ENCODE peak calls at places on chromosomes 5 and 9, in ten cellular contexts. B, I, D, Q, A, Y, W, L, E and T are unnamed samples.

GRCh38 chr5:125607018-125607417 is 816.2 kb upstream of the GRAMD2B start:
- DNase-seq in B (no peak), I (no peak), D (no peak), Q (no peak), A (no peak), Y (no peak), W (no peak), L (no peak), E (no peak), T (no peak)

GRCh38 chr9:118446962-118447490 is 742.8 kb downstream of the TLR4 start:
- DNase-seq in B (no peak), I (no peak), D (no peak), Q (no peak), A (no peak), Y (no peak), W (no peak), L (no peak), E (no peak), T (no peak)

GRCh38 chr5:80238778-80239679 is 16.8 kb downstream of the SERINC5 start:
- DNase-seq in B (no peak), I (peak; percentile 71), D (no peak), Q (no peak), A (no peak), Y (no peak), W (no peak), L (no peak), E (peak; percentile 85), T (no peak)

GRCh38 chr5:22577006-22577405 is 276.1 kb downstream of the CDH12 start:
- DNase-seq in B (no peak), I (no peak), D (no peak), Q (no peak), A (no peak), Y (no peak), W (no peak), L (no peak), E (no peak), T (no peak)

GRCh38 chr5:158516521-158516920 is 583.2 kb downstream of the EBF1 start:
- DNase-seq in B (no peak), I (no peak), D (no peak), Q (no peak), A (no peak), Y (no peak), W (no peak), L (no peak), E (no peak), T (no peak)

GRCh38 chr9:70694758-70695157 is 280.3 kb upstream of the KLF9 start:
- DNase-seq in B (no peak), I (no peak), D (no peak), Q (no peak), A (no peak), Y (no peak), W (no peak), L (no peak), E (no peak), T (no peak)

GRCh38 chr5:26757941-26758340 is 280.4 kb downstream of the CDH9 start:
- DNase-seq in B (no peak), I (no peak), D (no peak), Q (no peak), A (no peak), Y (no peak), W (no peak), L (no peak), E (no peak), T (no peak)

GRCh38 chr5:56717253-56717987 is 97.9 kb upstream of the MAP3K1 start:
- DNase-seq in B (no peak), I (no peak), D (peak; percentile 20), Q (no peak), A (no peak), Y (no peak), W (no peak), L (no peak), E (no peak), T (no peak)

GRCh38 chr9:111482656-111483418 is 1.3 kb downstream of the ECPAS start:
- DNase-seq in B (peak; percentile 95), I (peak; percentile 81), D (peak; percentile 74), Q (peak; percentile 87), A (peak; percentile 31), Y (no peak), W (peak; percentile 62), L (peak; percentile 65), E (peak; percentile 71), T (peak; percentile 63)

GRCh38 chr9:111483419-111483861 is 743 bp downstream of the ECPAS start:
- DNase-seq in B (no peak), I (peak; percentile 60), D (no peak), Q (no peak), A (peak; percentile 31), Y (no peak), W (peak; percentile 53), L (no peak), E (no peak), T (peak; percentile 55)

GRCh38 chr9:111484564-111484878 is 338 bp upstream of the ECPAS start:
- DNase-seq in B (no peak), I (no peak), D (no peak), Q (no peak), A (no peak), Y (no peak), W (no peak), L (no peak), E (no peak), T (no peak)

GRCh38 chr9:111481885-111482636 is 2.1 kb downstream of the ECPAS start:
- DNase-seq in B (no peak), I (no peak), D (peak; percentile 49), Q (no peak), A (no peak), Y (no peak), W (no peak), L (no peak), E (no peak), T (no peak)

DNA sequence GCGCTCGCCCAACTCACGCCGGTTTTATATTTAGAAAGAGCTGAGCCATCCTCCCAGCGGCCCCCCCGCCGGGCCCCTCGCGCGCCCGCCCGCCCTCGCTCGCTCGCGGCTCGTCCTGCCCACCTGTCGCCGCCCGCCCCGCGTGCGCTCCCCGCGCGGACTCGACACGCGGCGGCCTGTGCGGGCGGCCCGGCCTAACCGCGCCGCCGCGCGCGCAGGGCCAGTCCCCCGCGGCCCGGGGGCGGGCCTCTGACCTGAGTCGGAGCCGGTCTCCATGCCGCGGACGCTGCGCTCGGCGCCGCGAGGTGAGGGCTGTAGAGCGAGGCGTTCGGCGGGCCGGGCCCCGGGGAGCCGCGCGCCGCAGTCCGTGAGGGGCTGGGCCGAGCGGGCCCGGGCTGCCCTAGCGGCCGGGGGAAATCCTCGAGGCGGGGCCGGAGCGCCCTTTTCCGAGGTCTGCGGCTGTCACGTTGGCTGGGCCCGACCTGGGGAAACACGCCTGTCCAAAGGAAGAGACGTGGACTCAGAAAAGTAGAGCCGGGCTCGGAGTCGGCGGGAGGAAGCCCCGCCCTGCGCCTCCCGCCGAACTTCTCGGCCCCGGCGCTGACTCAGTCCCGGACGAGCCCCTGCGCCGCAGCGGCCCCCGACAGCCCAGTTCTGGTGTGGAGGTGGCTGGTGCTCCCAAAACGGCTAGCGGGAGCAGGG is at the start of gene ECPAS:
- DNase-seq in B (peak; percentile 95), I (peak; percentile 80), D (peak; percentile 75), Q (peak; percentile 84), A (peak; percentile 17), Y (peak; percentile 63), W (peak; percentile 80), L (peak; percentile 89), E (peak; percentile 75), T (peak; percentile 78)
- TF ChIP-seq POLR2A in B (peak; percentile 72), I (no peak), D (peak; percentile 52), Q (peak; percentile 31), A (no peak), Y (peak; percentile 24), W (peak; percentile 71), L (peak; percentile 58), E (peak; percentile 51), T (peak; percentile 52)

GRCh38 chr5:128038641-128039040 is 44.9 kb upstream of the SLC12A2 start:
- DNase-seq in B (no peak), I (no peak), D (no peak), Q (no peak), A (no peak), Y (peak; percentile 77), W (no peak), L (peak; percentile 3), E (no peak), T (no peak)
- TF ChIP-seq POLR2A in B (no peak), I (no peak), D (no peak), Q (no peak), A (no peak), Y (no peak), W (no peak), L (no peak), E (no peak), T (no peak)

GRCh38 chr9:33223696-33224095 is 16.3 kb upstream of the SPINK4 start:
- DNase-seq in B (no peak), I (no peak), D (no peak), Q (no peak), A (no peak), Y (no peak), W (no peak), L (no peak), E (no peak), T (no peak)

GRCh38 chr9:33227013-33227398 is 13.0 kb upstream of the SPINK4 start:
- DNase-seq in B (no peak), I (peak; percentile 32), D (no peak), Q (peak; percentile 60), A (no peak), Y (no peak), W (no peak), L (no peak), E (no peak), T (no peak)

GRCh38 chr9:33227741-33228140 is 12.2 kb upstream of the SPINK4 start:
- DNase-seq in B (no peak), I (no peak), D (no peak), Q (peak; percentile 56), A (no peak), Y (no peak), W (no peak), L (no peak), E (no peak), T (no peak)

GRCh38 chr9:33228606-33229005 is 11.4 kb upstream of the SPINK4 start:
- DNase-seq in B (no peak), I (no peak), D (no peak), Q (peak; percentile 60), A (no peak), Y (no peak), W (no peak), L (no peak), E (peak; percentile 32), T (no peak)

DNA sequence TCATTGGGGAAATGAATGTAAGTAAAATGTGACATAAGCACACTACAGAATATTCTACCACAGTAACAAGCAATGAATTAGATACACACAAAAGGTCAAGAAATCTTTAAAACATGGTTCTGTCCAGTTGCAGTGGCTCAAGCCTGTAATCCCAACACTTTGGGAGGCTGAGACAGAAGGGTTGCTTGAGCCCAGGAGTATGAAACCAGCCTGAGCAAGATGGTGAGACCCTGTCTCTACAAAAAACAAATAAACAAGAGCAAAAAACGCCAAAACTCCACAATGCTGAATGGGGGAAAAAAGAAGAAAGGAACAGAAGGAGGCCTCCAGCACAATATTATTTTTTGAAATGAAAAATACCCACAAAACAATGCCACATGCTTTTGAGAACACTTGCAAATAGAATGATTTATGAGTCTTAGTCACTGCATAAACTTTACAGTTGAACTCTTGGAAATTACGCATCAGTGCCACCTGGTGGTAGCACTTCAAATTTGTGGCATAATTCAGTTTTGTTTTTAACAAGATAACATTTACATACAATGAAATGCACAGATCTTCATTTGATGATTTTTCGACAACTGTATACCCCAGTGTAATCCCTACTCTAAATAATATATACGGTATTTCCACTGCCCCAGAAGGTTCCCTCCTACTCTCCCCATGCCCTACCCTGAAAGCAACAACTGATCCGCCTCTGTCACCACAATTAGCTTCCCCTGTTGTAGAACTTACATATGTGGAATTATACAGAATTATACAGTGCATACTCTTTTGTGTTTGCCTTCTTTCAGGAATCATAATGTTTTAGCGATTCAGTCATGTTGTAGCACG is 14.4 kb upstream of the SPINK4 start:
- DNase-seq in B (no peak), I (peak; percentile 52), D (peak; percentile 78), Q (peak; percentile 71), A (no peak), Y (peak; percentile 68), W (no peak), L (no peak), E (peak; percentile 62), T (no peak)
- TF ChIP-seq POLR2A in B (no peak), I (no peak), D (no peak), Q (no peak), A (no peak), Y (no peak), W (no peak), L (no peak), E (no peak), T (no peak)

DNA sequence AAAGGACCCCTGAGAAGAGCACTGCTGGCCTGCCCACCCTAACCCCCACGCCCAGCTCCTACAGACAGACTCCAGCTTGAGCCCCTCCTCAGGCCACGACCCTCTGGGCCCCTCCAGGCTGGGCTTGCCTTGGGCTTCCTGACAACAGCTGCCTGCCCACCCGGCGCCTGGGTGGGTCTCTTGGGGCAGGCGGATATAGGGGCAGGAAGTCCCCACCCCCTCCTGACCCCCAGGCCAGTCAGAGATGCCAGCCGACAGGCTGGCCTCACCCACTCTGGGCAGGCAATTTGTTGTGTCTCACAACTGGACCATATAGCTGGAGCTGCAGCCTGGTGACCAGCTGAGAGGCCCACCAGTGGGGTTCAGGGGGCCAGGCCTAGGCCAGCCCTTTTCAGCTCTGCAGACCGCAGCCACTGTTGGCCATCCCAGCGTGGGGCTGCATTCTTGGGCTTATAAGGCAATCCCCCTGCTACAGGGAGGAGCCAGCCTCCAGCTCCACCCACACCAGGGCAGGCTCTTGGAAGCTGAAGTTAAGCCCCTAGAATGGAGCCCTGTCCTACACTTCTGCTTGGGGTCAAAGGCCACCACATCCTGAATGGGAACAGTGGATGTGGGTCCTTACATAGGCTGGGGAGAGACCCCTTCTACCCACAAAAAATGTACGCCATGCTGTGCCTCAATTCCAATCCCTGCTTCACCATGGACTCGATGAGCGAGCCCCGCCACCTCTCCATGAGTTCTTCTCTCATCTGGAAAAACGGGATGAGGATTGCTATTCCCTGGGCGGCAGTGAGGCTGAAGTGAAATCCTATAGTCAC is 2.0 kb downstream of the PDLIM7 start:
- DNase-seq in B (peak; percentile 68), I (peak; percentile 76), D (no peak), Q (no peak), A (no peak), Y (no peak), W (no peak), L (no peak), E (no peak), T (peak; percentile 67)
- TF ChIP-seq POLR2A in B (peak; percentile 28), I (no peak), D (no peak), Q (no peak), A (peak; percentile 27), Y (no peak), W (no peak), L (no peak), E (no peak), T (no peak)